ENCODE peak calls at places on chromosome 1, in four cellular contexts. One of them, this sample, is unnamed.

GRCh38 chr1:82485591-82486369 is 685.0 kb downstream of the ADGRL2 start:
- DNase-seq in GM12878: no peak
- DNase-seq in K562: no peak
- DNase-seq in HepG2: no peak
- DNase-seq in this sample: peak; percentile 18

GRCh38 chr1:235939488-235939775 is 72.7 kb upstream of the LYST start:
- DNase-seq in GM12878: no peak
- DNase-seq in K562: no peak
- DNase-seq in HepG2: no peak
- DNase-seq in this sample: no peak

GRCh38 chr1:34113887-34114286 is 51.1 kb downstream of the CSMD2 start:
- DNase-seq in GM12878: no peak
- DNase-seq in K562: no peak
- DNase-seq in HepG2: peak; percentile 10
- DNase-seq in this sample: peak; percentile 35

GRCh38 chr1:184027751-184028682 is 9.5 kb downstream of the COLGALT2 start:
- DNase-seq in GM12878: no peak
- DNase-seq in K562: no peak
- DNase-seq in HepG2: no peak
- DNase-seq in this sample: no peak

GRCh38 chr1:67850611-67851075 is 17.4 kb upstream of the GNG12 start:
- DNase-seq in GM12878: no peak
- DNase-seq in K562: no peak
- DNase-seq in HepG2: no peak
- DNase-seq in this sample: no peak

GRCh38 chr1:156704930-156705320 is 458 bp downstream of the CRABP2 start:
- DNase-seq in GM12878: no peak
- DNase-seq in K562: no peak
- DNase-seq in HepG2: no peak
- DNase-seq in this sample: peak; percentile 46

GRCh38 chr1:246794261-246795093 is 70.3 kb downstream of the SCCPDH start:
- DNase-seq in GM12878: no peak
- DNase-seq in K562: peak; percentile 48
- DNase-seq in HepG2: no peak
- DNase-seq in this sample: no peak

GRCh38 chr1:183273300-183273699 is 87.2 kb downstream of the LAMC2 start:
- DNase-seq in GM12878: no peak
- DNase-seq in K562: no peak
- DNase-seq in HepG2: no peak
- DNase-seq in this sample: no peak

GRCh38 chr1:38476784-38477175 is 382.8 kb downstream of the RRAGC start:
- DNase-seq in GM12878: no peak
- DNase-seq in K562: no peak
- DNase-seq in HepG2: no peak
- DNase-seq in this sample: no peak

GRCh38 chr1:9539829-9540550 is 725 bp downstream of the SLC25A33 start:
- DNase-seq in GM12878: no peak
- DNase-seq in K562: peak; percentile 84
- DNase-seq in HepG2: no peak
- DNase-seq in this sample: peak; percentile 44

GRCh38 chr1:209567788-209568187 is 15.7 kb upstream of the CAMK1G start:
- DNase-seq in GM12878: no peak
- DNase-seq in K562: no peak
- DNase-seq in HepG2: no peak
- DNase-seq in this sample: no peak

GRCh38 chr1:116981521-116982037 is 20.0 kb upstream of the CD101 start:
- DNase-seq in GM12878: no peak
- DNase-seq in K562: no peak
- DNase-seq in HepG2: no peak
- DNase-seq in this sample: no peak

GRCh38 chr1:115977481-115978258 is 1.4 kb downstream of the SLC22A15 start:
- DNase-seq in GM12878: no peak
- DNase-seq in K562: no peak
- DNase-seq in HepG2: peak; percentile 49
- DNase-seq in this sample: no peak

GRCh38 chr1:66809736-66810326 is 8.8 kb upstream of the INSL5 start:
- DNase-seq in GM12878: no peak
- DNase-seq in K562: no peak
- DNase-seq in HepG2: no peak
- DNase-seq in this sample: no peak

GRCh38 chr1:39933956-39934941 is 20.7 kb upstream of the MFSD2A start:
- DNase-seq in GM12878: no peak
- DNase-seq in K562: no peak
- DNase-seq in HepG2: peak; percentile 86
- DNase-seq in this sample: no peak

GRCh38 chr1:235045034-235045690 is 83.5 kb downstream of the TOMM20 start:
- DNase-seq in GM12878: no peak
- DNase-seq in K562: no peak
- DNase-seq in HepG2: no peak
- DNase-seq in this sample: no peak

GRCh38 chr1:147853391-147853790 is 49.2 kb upstream of the GJA8 start:
- DNase-seq in GM12878: no peak
- DNase-seq in K562: no peak
- DNase-seq in HepG2: no peak
- DNase-seq in this sample: no peak

GRCh38 chr1:91948501-91949355 is 473 bp upstream of the BRDT start:
- DNase-seq in GM12878: no peak
- DNase-seq in K562: peak; percentile 23
- DNase-seq in HepG2: no peak
- DNase-seq in this sample: no peak

GRCh38 chr1:205061227-205061626 is 18.2 kb downstream of the CNTN2 start:
- DNase-seq in GM12878: no peak
- DNase-seq in K562: no peak
- DNase-seq in HepG2: no peak
- DNase-seq in this sample: no peak

DNA sequence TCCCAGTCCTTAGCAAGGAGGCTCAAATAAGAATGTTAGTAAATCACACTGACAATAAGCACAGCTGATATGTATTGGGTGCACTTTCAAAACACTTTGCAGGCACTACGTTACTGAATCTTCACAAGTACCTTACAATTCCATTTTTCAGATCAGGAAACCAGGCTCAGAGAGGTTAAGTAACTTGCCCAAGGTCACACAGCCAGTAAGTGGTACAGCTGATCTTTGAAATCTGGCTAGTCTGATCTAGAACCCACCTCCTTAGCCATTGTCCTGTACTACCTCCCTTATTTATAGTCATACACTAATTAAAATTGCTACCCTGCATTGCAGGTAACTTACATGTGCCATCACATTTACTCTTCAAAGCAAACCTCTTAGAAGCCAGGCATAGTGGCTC is 122.1 kb upstream of the KLHDC7A start:
- DNase-seq in GM12878: no peak
- DNase-seq in K562: no peak
- DNase-seq in HepG2: no peak
- DNase-seq in this sample: no peak
- TF ChIP-seq TCF7 in GM12878: no peak
- TF ChIP-seq TCF7 in K562: no peak
- TF ChIP-seq TCF7 in HepG2: no peak
- TF ChIP-seq TCF7 in this sample: no peak

GRCh38 chr1:114181356-114181755 is 27.7 kb upstream of the SYT6 start:
- DNase-seq in GM12878: no peak
- DNase-seq in K562: no peak
- DNase-seq in HepG2: no peak
- DNase-seq in this sample: no peak
- TF ChIP-seq TCF7 in GM12878: no peak
- TF ChIP-seq TCF7 in K562: no peak
- TF ChIP-seq TCF7 in HepG2: no peak
- TF ChIP-seq TCF7 in this sample: no peak

GRCh38 chr1:185929759-185930158 is 195.6 kb downstream of the HMCN1 start:
- DNase-seq in GM12878: no peak
- DNase-seq in K562: no peak
- DNase-seq in HepG2: no peak
- DNase-seq in this sample: no peak
- TF ChIP-seq TCF7 in GM12878: no peak
- TF ChIP-seq TCF7 in K562: no peak
- TF ChIP-seq TCF7 in HepG2: no peak
- TF ChIP-seq TCF7 in this sample: no peak

DNA sequence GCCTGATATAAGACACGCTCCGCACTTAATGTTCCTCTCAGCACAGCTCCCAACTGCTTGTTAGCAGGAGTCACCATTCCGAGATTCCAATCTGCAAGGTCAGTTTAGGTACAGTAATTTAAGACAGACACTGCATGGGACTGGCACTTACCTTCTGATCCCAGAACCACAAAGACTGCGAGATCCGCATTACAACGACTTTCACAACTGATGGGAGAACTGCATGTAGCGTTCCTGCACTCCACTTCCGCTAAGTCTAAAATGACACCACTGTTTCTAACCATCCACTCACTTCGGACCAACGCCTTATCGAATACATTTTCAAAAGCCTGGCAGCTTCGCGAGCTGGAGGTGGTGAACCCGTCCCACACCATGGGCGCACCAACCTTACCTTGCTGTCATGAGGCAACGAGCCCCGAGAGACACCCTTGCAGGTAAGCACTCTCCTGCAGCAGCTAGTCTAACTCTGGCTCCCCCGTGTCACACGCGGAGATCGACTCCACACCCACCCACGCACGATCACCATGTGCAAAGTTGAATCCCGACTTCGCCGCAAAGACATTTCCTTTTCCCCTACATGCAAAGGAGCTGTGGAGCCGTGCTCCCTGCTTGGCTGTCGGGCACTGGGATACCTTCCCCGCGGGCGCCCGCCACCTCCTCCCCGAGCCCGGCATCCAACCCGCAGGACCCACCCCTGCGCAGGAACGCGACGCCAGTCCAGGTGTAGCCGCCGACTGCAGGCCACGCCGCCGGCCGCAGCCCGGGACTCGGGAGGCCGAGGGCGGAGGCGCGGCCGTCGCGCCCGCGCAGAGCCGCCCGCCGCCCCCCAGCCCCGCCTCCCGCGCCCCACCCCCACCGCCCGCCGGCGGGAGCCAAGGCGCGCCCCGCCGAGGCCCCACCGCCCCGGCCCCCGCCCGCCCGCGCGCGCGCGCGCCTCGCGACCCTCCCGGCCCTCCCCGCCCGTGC is 733 bp downstream of the TAF5L start:
- DNase-seq in GM12878: no peak
- DNase-seq in K562: peak; percentile 95
- DNase-seq in HepG2: peak; percentile 31
- DNase-seq in this sample: peak; percentile 54
- TF ChIP-seq TCF7 in GM12878: no peak
- TF ChIP-seq TCF7 in K562: no peak
- TF ChIP-seq TCF7 in HepG2: no peak
- TF ChIP-seq TCF7 in this sample: peak; percentile 24

GRCh38 chr1:150469291-150469690 is 17.9 kb upstream of the TARS2 start:
- DNase-seq in GM12878: no peak
- DNase-seq in K562: no peak
- DNase-seq in HepG2: no peak
- DNase-seq in this sample: no peak

GRCh38 chr1:150474869-150475268 is 12.3 kb upstream of the TARS2 start:
- DNase-seq in GM12878: no peak
- DNase-seq in K562: no peak
- DNase-seq in HepG2: no peak
- DNase-seq in this sample: no peak

GRCh38 chr1:150476754-150477153 is 10.5 kb upstream of the TARS2 start:
- DNase-seq in GM12878: no peak
- DNase-seq in K562: no peak
- DNase-seq in HepG2: no peak
- DNase-seq in this sample: no peak

GRCh38 chr1:150473659-150474058 is 13.6 kb upstream of the TARS2 start:
- DNase-seq in GM12878: no peak
- DNase-seq in K562: no peak
- DNase-seq in HepG2: peak; percentile 90
- DNase-seq in this sample: no peak

GRCh38 chr1:150472606-150473200 is 14.5 kb upstream of the TARS2 start:
- DNase-seq in GM12878: no peak
- DNase-seq in K562: no peak
- DNase-seq in HepG2: no peak
- DNase-seq in this sample: peak; percentile 22
- TF ChIP-seq TCF7 in GM12878: no peak
- TF ChIP-seq TCF7 in K562: no peak
- TF ChIP-seq TCF7 in HepG2: no peak
- TF ChIP-seq TCF7 in this sample: no peak

GRCh38 chr1:198155253-198155652 is 1.5 kb upstream of the NEK7 start:
- DNase-seq in GM12878: no peak
- DNase-seq in K562: no peak
- DNase-seq in HepG2: no peak
- DNase-seq in this sample: no peak
- TF ChIP-seq TCF7 in GM12878: no peak
- TF ChIP-seq TCF7 in K562: no peak
- TF ChIP-seq TCF7 in HepG2: no peak
- TF ChIP-seq TCF7 in this sample: no peak

DNA sequence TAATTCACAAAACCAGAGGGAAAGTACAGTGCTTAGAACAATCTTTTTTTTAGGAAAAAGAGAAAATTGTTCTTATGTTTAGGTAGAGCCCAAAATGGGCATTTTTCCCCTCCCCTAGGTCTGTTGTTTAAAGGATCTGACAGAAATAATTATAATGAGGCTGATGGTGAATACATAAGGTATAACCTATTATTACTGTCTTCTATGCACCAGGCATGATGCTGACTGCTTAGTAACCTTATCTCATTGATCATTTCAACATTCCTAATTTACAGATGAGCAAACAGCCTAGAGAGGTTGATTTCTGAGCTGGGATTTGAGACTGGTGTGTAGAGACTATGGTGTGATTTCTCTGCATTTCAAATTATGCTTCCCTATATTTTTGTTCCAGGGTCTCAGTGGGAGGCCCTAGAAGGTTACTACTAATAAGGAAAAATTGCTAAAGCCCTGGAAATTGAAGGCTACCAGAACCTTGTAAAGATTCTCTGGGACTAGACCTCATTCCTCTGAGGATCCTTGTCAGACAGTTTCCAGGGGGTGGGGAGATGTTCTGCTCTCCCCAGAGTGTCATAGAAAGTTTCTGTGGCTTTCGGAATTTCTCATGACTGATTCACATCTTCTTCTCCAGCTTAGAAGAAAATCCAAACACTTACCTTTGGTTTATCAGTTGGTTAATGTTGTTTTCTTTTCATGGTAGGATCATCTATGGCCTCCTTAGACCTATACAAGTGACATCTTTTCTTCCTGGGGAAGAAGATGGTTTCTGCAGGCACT is 44.9 kb downstream of the ROR1 start:
- DNase-seq in GM12878: no peak
- DNase-seq in K562: no peak
- DNase-seq in HepG2: no peak
- DNase-seq in this sample: no peak
- TF ChIP-seq TCF7 in GM12878: no peak
- TF ChIP-seq TCF7 in K562: no peak
- TF ChIP-seq TCF7 in HepG2: no peak
- TF ChIP-seq TCF7 in this sample: no peak

DNA sequence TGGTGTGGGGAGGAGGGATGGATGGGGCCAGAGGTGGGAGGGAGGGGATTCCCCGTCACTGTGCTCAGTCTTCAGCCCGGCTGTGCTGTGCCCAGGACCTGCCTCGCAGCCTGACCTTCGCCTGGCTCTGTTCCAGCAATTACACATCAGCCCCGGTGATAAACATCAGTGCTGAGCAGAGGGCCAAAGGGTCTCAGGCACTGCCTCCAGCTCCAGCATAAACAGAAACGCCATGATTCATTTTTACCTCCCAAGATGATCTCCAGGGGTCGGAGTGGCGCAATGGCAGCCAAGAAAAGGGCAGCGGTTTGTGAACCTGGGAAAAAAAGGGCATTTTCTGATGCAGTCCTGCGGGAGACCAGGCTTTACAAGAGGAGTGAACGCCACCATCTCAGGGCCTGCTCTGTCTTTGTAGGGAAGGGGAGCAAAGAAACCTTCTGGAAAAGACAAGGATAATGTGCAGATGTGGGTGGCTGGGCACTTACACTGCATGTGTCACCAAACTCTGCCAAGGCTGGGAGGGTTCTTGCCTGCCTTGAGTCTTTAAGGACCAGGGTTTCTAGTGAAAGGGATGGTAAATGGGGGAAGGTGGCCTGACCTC is 28.1 kb downstream of the SHISA4 start:
- DNase-seq in GM12878: no peak
- DNase-seq in K562: peak; percentile 64
- DNase-seq in HepG2: peak; percentile 36
- DNase-seq in this sample: no peak
- TF ChIP-seq TCF7 in GM12878: no peak
- TF ChIP-seq TCF7 in K562: no peak
- TF ChIP-seq TCF7 in HepG2: no peak
- TF ChIP-seq TCF7 in this sample: no peak